ENCODE peak calls at places on chromosomes 1 and 21, in seven cellular contexts. E, L, J, M, G, A and P are unnamed samples.
A peak's percentile ranks its signal among the peaks of the same experiment; 100 is the strongest.

GRCh38 chr21:17612023-17612564 is 607 bp downstream of the BTG3 start:
- DNase-seq in G (peak; percentile 48), E (peak; percentile 51), M (peak; percentile 47), A (peak; percentile 41), J (peak; percentile 34), L (no peak), P (no peak)

GRCh38 chr21:17523007-17523451 is 10.2 kb downstream of the CXADR start:
- DNase-seq in L (no peak), E (no peak), G (no peak), M (no peak), J (no peak), A (peak; percentile 21), P (no peak)

GRCh38 chr1:244839656-244840055 is 4.2 kb downstream of the COX20 start:
- DNase-seq in E (no peak), G (no peak), A (no peak), L (no peak), J (no peak), M (no peak), P (no peak)

GRCh38 chr1:178418284-178418955 is 78.3 kb downstream of the CLEC20A start:
- DNase-seq in J (no peak), L (no peak), G (no peak), A (no peak), E (no peak), M (no peak), P (no peak)

GRCh38 chr1:41397943-41398342 is 36.7 kb downstream of the FOXO6 start:
- DNase-seq in J (no peak), A (no peak), E (no peak), M (no peak), G (no peak), L (no peak), P (no peak)

GRCh38 chr1:82538876-82539275 is 738.1 kb downstream of the ADGRL2 start:
- DNase-seq in J (no peak), E (no peak), M (no peak), L (no peak), A (no peak), G (no peak), P (no peak)

GRCh38 chr1:150995896-150996295 is 10.8 kb downstream of the MINDY1 start:
- DNase-seq in L (peak; percentile 78), A (no peak), M (peak; percentile 63), G (peak; percentile 45), E (no peak), J (no peak), P (no peak)

GRCh38 chr1:101181930-101182329 is 54.9 kb upstream of the S1PR1 start:
- DNase-seq in A (no peak), L (no peak), E (no peak), J (peak; percentile 62), M (no peak), G (no peak), P (no peak)

GRCh38 chr1:39409055-39409816 is 82.2 kb upstream of the BMP8A start:
- DNase-seq in J (peak; percentile 69), L (peak; percentile 30), A (peak; percentile 34), G (peak; percentile 43), M (peak; percentile 51), E (peak; percentile 56), P (no peak)

GRCh38 chr1:36576118-36576517 is 93.4 kb upstream of the CSF3R start:
- DNase-seq in A (peak; percentile 38), M (peak; percentile 29), E (no peak), G (peak; percentile 51), J (peak; percentile 37), L (peak; percentile 13), P (no peak)

GRCh38 chr1:28860332-28861073 is 48.5 kb downstream of the OPRD1 start:
- DNase-seq in M (no peak), J (no peak), L (no peak), A (peak; percentile 13), E (no peak), G (peak; percentile 69), P (no peak)

GRCh38 chr1:182617075-182617429 is 12.9 kb upstream of the RGS16 start:
- DNase-seq in L (no peak), G (no peak), E (no peak), J (no peak), A (no peak), M (no peak), P (no peak)

GRCh38 chr1:182614796-182615451 is 10.7 kb upstream of the RGS16 start:
- DNase-seq in E (peak; percentile 72), M (peak; percentile 82), A (peak; percentile 72), J (peak; percentile 92), G (peak; percentile 76), L (peak; percentile 86), P (peak; percentile 95)

GRCh38 chr1:182616130-182617074 is 12.2 kb upstream of the RGS16 start:
- DNase-seq in L (peak; percentile 60), A (peak; percentile 66), J (peak; percentile 84), E (peak; percentile 66), M (peak; percentile 69), G (peak; percentile 86), P (no peak)

GRCh38 chr1:182617734-182618288 is 13.6 kb upstream of the RGS16 start:
- DNase-seq in G (no peak), M (no peak), E (no peak), A (no peak), L (no peak), J (no peak), P (no peak)

GRCh38 chr1:182615468-182616129 is 11.4 kb upstream of the RGS16 start:
- DNase-seq in L (peak; percentile 59), M (peak; percentile 63), E (no peak), J (peak; percentile 70), G (no peak), A (no peak), P (no peak)
- TF ChIP-seq POLR2A in L (no peak), M (no peak), E (no peak), J (no peak), G (no peak), A (no peak), P (no peak)

GRCh38 chr1:231020139-231020601 is 19.9 kb downstream of the FAM89A start:
- DNase-seq in M (no peak), E (no peak), J (no peak), L (no peak), A (no peak), G (no peak), P (peak; percentile 74)
- TF ChIP-seq CTCF in M (no peak), E (no peak), J (no peak), L (no peak), A (no peak), G (no peak), P (no peak)

GRCh38 chr1:166843322-166843721 is 4.0 kb downstream of the POGK start:
- DNase-seq in J (no peak), L (no peak), E (no peak), G (no peak), M (no peak), A (no peak), P (no peak)

GRCh38 chr1:166840309-166841302 is 1.3 kb downstream of the POGK start:
- DNase-seq in E (no peak), L (no peak), A (peak; percentile 30), G (peak; percentile 67), M (no peak), J (no peak), P (no peak)

GRCh38 chr1:166839600-166840308 is 479 bp downstream of the POGK start:
- DNase-seq in J (peak; percentile 69), M (peak; percentile 60), E (peak; percentile 60), L (peak; percentile 53), G (peak; percentile 57), A (peak; percentile 77), P (no peak)

GRCh38 chr1:166836733-166837132 is 2.5 kb upstream of the POGK start:
- DNase-seq in A (no peak), G (no peak), J (no peak), L (no peak), E (no peak), M (no peak), P (no peak)

GRCh38 chr1:166838766-166839599 is at the start of gene POGK:
- DNase-seq in M (peak; percentile 88), L (peak; percentile 91), G (peak; percentile 89), E (peak; percentile 90), J (peak; percentile 96), A (peak; percentile 94), P (peak; percentile 96)
- TF ChIP-seq POLR2A in M (peak; percentile 81), L (peak; percentile 84), G (peak; percentile 7), E (no peak), J (no peak), A (peak; percentile 66), P (peak; percentile 64)

GRCh38 chr21:36209626-36210171 is 53.1 kb downstream of the DOP1B start:
- DNase-seq in E (no peak), A (peak; percentile 67), G (peak; percentile 70), J (no peak), L (no peak), M (no peak), P (no peak)
- TF ChIP-seq CTCF in E (peak; percentile 51), A (peak; percentile 83), G (peak; percentile 85), J (peak; percentile 45), L (peak; percentile 60), M (no peak), P (peak; percentile 42)